ENCODE peak calls at places on chromosome 10, in five cellular contexts. One of them, this sample, is unnamed.

GRCh38 chr10:124636271-124636993 is 107.7 kb downstream of the FAM53B start:
- DNase-seq in heart right ventricle: peak; percentile 11
- DNase-seq in HepG2: no peak
- DNase-seq in naive thymus-derived CD4-positive, alpha-beta T cell: peak; percentile 49
- DNase-seq in neuronal stem cell: no peak
- DNase-seq in this sample: peak; percentile 59

GRCh38 chr10:100248820-100249219 is 18.6 kb downstream of the CWF19L1 start:
- DNase-seq in HepG2: no peak
- DNase-seq in naive thymus-derived CD4-positive, alpha-beta T cell: no peak
- DNase-seq in heart right ventricle: no peak
- DNase-seq in neuronal stem cell: no peak
- DNase-seq in this sample: no peak

GRCh38 chr10:127153166-127153565 is 43.2 kb downstream of the INSYN2A start:
- DNase-seq in HepG2: no peak
- DNase-seq in heart right ventricle: no peak
- DNase-seq in naive thymus-derived CD4-positive, alpha-beta T cell: no peak
- DNase-seq in neuronal stem cell: no peak
- DNase-seq in this sample: no peak

GRCh38 chr10:78664929-78665525 is 403.7 kb upstream of the ZMIZ1 start:
- DNase-seq in HepG2: no peak
- DNase-seq in heart right ventricle: no peak
- DNase-seq in neuronal stem cell: no peak
- DNase-seq in naive thymus-derived CD4-positive, alpha-beta T cell: no peak
- DNase-seq in this sample: no peak

GRCh38 chr10:118307768-118308347 is 34.3 kb downstream of the FAM204A start:
- DNase-seq in naive thymus-derived CD4-positive, alpha-beta T cell: no peak
- DNase-seq in neuronal stem cell: no peak
- DNase-seq in heart right ventricle: no peak
- DNase-seq in HepG2: no peak
- DNase-seq in this sample: no peak

GRCh38 chr10:63099734-63100133 is 33.4 kb upstream of the NRBF2 start:
- DNase-seq in neuronal stem cell: no peak
- DNase-seq in heart right ventricle: no peak
- DNase-seq in HepG2: no peak
- DNase-seq in naive thymus-derived CD4-positive, alpha-beta T cell: no peak
- DNase-seq in this sample: no peak

GRCh38 chr10:43029043-43029442 is 47.8 kb upstream of the RET start:
- DNase-seq in neuronal stem cell: no peak
- DNase-seq in naive thymus-derived CD4-positive, alpha-beta T cell: no peak
- DNase-seq in heart right ventricle: no peak
- DNase-seq in HepG2: no peak
- DNase-seq in this sample: no peak

GRCh38 chr10:102775973-102776669 is 32.4 kb downstream of the WBP1L start:
- DNase-seq in HepG2: peak; percentile 36
- DNase-seq in heart right ventricle: peak; percentile 78
- DNase-seq in neuronal stem cell: no peak
- DNase-seq in naive thymus-derived CD4-positive, alpha-beta T cell: peak; percentile 62
- DNase-seq in this sample: no peak

GRCh38 chr10:86658261-86658741 is 4.0 kb downstream of the OPN4 start:
- DNase-seq in heart right ventricle: no peak
- DNase-seq in neuronal stem cell: no peak
- DNase-seq in naive thymus-derived CD4-positive, alpha-beta T cell: no peak
- DNase-seq in HepG2: no peak
- DNase-seq in this sample: no peak

GRCh38 chr10:75460059-75460458 is 28.6 kb downstream of the LRMDA start:
- DNase-seq in HepG2: no peak
- DNase-seq in naive thymus-derived CD4-positive, alpha-beta T cell: no peak
- DNase-seq in neuronal stem cell: no peak
- DNase-seq in heart right ventricle: no peak
- DNase-seq in this sample: no peak
- H3K4me1 ChIP-seq in HepG2: peaks cover 5% of the 10 kb centered on the region
- H3K4me1 ChIP-seq in naive thymus-derived CD4-positive, alpha-beta T cell: no peaks in the 10 kb centered on the region
- H3K4me1 ChIP-seq in neuronal stem cell: peaks cover under 1% of the 10 kb centered on the region
- H3K4me1 ChIP-seq in heart right ventricle: peaks cover 23% of the 10 kb centered on the region
- H3K4me1 ChIP-seq in this sample: no peaks in the 10 kb centered on the region

DNA sequence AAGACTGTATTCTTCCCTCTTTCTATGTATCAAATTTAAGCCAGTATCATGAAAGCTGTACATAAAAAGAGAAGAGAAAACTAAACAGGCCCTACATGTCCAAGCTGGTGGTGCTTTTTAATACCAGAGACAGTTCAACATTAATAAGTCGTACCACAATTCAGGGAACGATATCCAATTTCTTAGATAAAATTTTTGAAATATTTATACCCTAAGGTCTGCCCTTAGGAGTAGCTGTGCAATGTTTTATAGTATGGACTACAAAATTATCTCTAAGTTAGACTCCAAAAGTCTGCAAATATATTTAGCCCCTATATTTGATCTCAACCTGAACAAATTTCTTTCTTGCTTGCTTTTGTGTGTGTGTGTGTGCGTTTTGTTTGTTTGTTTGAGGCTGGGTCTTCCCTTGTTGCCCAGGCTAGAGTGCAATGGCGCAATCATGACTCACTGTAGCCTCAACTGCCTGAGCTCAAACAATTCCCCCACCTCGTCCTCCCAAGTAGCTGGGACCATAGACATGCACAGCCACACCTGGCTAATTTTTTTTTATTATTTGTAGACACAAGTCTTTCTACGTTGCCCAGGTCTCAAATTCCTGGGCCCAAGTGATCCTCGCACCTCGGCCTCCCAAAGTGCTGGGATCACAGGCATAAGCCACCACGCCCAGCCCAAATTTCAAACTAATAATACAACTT is 13.2 kb downstream of the ARHGAP19 start:
- DNase-seq in neuronal stem cell: no peak
- DNase-seq in heart right ventricle: no peak
- DNase-seq in HepG2: peak; percentile 78
- DNase-seq in naive thymus-derived CD4-positive, alpha-beta T cell: no peak
- DNase-seq in this sample: no peak
- H3K4me1 ChIP-seq in neuronal stem cell: no peaks in the 10 kb centered on the region
- H3K4me1 ChIP-seq in heart right ventricle: peaks cover 25% of the 10 kb centered on the region
- H3K4me1 ChIP-seq in HepG2: peaks cover 29% of the 10 kb centered on the region
- H3K4me1 ChIP-seq in naive thymus-derived CD4-positive, alpha-beta T cell: no peaks in the 10 kb centered on the region
- H3K4me1 ChIP-seq in this sample: no peaks in the 10 kb centered on the region

GRCh38 chr10:71831646-71832552 is 19.2 kb downstream of the PSAP start:
- DNase-seq in HepG2: no peak
- DNase-seq in neuronal stem cell: no peak
- DNase-seq in heart right ventricle: no peak
- DNase-seq in naive thymus-derived CD4-positive, alpha-beta T cell: no peak
- DNase-seq in this sample: no peak

GRCh38 chr10:71835671-71836593 is 15.1 kb downstream of the PSAP start:
- DNase-seq in naive thymus-derived CD4-positive, alpha-beta T cell: no peak
- DNase-seq in HepG2: peak; percentile 42
- DNase-seq in neuronal stem cell: no peak
- DNase-seq in heart right ventricle: peak; percentile 69
- DNase-seq in this sample: no peak

GRCh38 chr10:71832967-71833366 is 18.1 kb downstream of the PSAP start:
- DNase-seq in heart right ventricle: no peak
- DNase-seq in HepG2: no peak
- DNase-seq in neuronal stem cell: no peak
- DNase-seq in naive thymus-derived CD4-positive, alpha-beta T cell: no peak
- DNase-seq in this sample: peak; percentile 53

GRCh38 chr10:71834343-71834674 is 16.7 kb downstream of the PSAP start:
- DNase-seq in neuronal stem cell: no peak
- DNase-seq in naive thymus-derived CD4-positive, alpha-beta T cell: no peak
- DNase-seq in HepG2: no peak
- DNase-seq in heart right ventricle: no peak
- DNase-seq in this sample: no peak

GRCh38 chr10:71833451-71834342 is 17.4 kb downstream of the PSAP start:
- DNase-seq in heart right ventricle: no peak
- DNase-seq in HepG2: no peak
- DNase-seq in naive thymus-derived CD4-positive, alpha-beta T cell: no peak
- DNase-seq in neuronal stem cell: no peak
- DNase-seq in this sample: no peak
- H3K4me1 ChIP-seq in heart right ventricle: peaks cover 80% of the 10 kb centered on the region
- H3K4me1 ChIP-seq in HepG2: peaks cover 36% of the 10 kb centered on the region
- H3K4me1 ChIP-seq in naive thymus-derived CD4-positive, alpha-beta T cell: peaks cover 4% of the 10 kb centered on the region
- H3K4me1 ChIP-seq in neuronal stem cell: peaks cover 28% of the 10 kb centered on the region
- H3K4me1 ChIP-seq in this sample: peaks cover 19% of the 10 kb centered on the region

GRCh38 chr10:91589656-91590035 is 43.2 kb downstream of the PPP1R3C start:
- DNase-seq in naive thymus-derived CD4-positive, alpha-beta T cell: no peak
- DNase-seq in heart right ventricle: no peak
- DNase-seq in neuronal stem cell: no peak
- DNase-seq in HepG2: no peak
- DNase-seq in this sample: no peak

GRCh38 chr10:91590904-91591791 is 41.7 kb downstream of the PPP1R3C start:
- DNase-seq in naive thymus-derived CD4-positive, alpha-beta T cell: no peak
- DNase-seq in HepG2: no peak
- DNase-seq in neuronal stem cell: no peak
- DNase-seq in heart right ventricle: peak; percentile 36
- DNase-seq in this sample: no peak

GRCh38 chr10:91589015-91589655 is 43.7 kb downstream of the PPP1R3C start:
- DNase-seq in heart right ventricle: peak; percentile 26
- DNase-seq in naive thymus-derived CD4-positive, alpha-beta T cell: no peak
- DNase-seq in neuronal stem cell: no peak
- DNase-seq in HepG2: no peak
- DNase-seq in this sample: no peak

GRCh38 chr10:91590142-91590903 is 42.5 kb downstream of the PPP1R3C start:
- DNase-seq in heart right ventricle: peak; percentile 57
- DNase-seq in HepG2: no peak
- DNase-seq in neuronal stem cell: no peak
- DNase-seq in naive thymus-derived CD4-positive, alpha-beta T cell: no peak
- DNase-seq in this sample: no peak

DNA sequence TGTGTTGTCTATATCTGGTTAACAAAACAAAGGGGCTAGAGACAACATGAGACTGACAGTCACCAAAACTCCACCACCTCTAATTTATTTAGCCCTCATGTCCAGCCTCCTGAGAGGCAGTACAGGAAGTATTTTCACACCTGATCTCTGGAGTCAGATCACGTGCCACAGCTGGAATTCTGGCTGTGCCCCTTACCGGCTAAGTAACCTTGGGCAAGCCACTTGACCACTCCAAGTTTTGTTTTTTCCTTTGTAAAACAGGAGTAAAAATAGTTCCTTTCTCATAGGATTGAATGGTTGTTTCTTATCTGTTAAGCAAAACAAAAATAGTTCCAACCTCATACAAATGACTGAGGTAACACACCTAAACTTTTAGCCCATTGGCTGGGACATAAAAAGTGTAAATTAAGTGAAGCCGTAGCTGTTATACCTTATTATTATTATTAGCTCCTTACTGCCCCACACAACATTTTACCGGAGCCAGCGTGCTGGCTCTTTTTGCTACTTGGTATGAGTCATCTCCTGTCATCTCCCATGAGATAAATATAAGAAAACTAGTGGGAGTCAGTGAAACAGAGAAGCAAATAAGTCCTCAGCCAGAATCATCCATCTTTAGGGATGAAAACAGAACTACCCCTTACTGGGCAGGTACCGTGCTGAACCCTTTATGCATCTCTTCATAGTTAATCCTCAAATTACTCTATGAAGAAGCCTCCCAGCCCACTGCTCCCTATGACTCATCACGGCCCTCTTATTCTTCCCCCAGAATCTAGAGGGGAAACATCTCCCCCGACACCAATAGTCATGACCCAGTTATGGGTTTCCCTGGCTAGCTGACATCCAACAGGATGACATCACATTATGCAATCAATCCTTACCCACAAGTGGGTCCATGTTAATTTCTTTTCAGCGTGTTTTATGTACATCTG is 44.9 kb downstream of the PPP1R3C start:
- DNase-seq in naive thymus-derived CD4-positive, alpha-beta T cell: no peak
- DNase-seq in neuronal stem cell: no peak
- DNase-seq in heart right ventricle: no peak
- DNase-seq in HepG2: no peak
- DNase-seq in this sample: no peak
- H3K4me1 ChIP-seq in naive thymus-derived CD4-positive, alpha-beta T cell: no peaks in the 10 kb centered on the region
- H3K4me1 ChIP-seq in neuronal stem cell: no peaks in the 10 kb centered on the region
- H3K4me1 ChIP-seq in heart right ventricle: peaks cover 64% of the 10 kb centered on the region
- H3K4me1 ChIP-seq in HepG2: peaks cover 37% of the 10 kb centered on the region
- H3K4me1 ChIP-seq in this sample: no peaks in the 10 kb centered on the region

GRCh38 chr10:133184591-133185244 is 24.7 kb downstream of the KNDC1 start:
- DNase-seq in naive thymus-derived CD4-positive, alpha-beta T cell: no peak
- DNase-seq in heart right ventricle: no peak
- DNase-seq in HepG2: no peak
- DNase-seq in neuronal stem cell: no peak
- DNase-seq in this sample: no peak
- H3K4me1 ChIP-seq in naive thymus-derived CD4-positive, alpha-beta T cell: no peaks in the 10 kb centered on the region
- H3K4me1 ChIP-seq in heart right ventricle: no peaks in the 10 kb centered on the region
- H3K4me1 ChIP-seq in HepG2: peaks cover 10% of the 10 kb centered on the region
- H3K4me1 ChIP-seq in neuronal stem cell: peaks cover 5% of the 10 kb centered on the region
- H3K4me1 ChIP-seq in this sample: no peaks in the 10 kb centered on the region

GRCh38 chr10:110508389-110508788 is 10.7 kb downstream of the DUSP5 start:
- DNase-seq in naive thymus-derived CD4-positive, alpha-beta T cell: no peak
- DNase-seq in HepG2: no peak
- DNase-seq in heart right ventricle: no peak
- DNase-seq in neuronal stem cell: no peak
- DNase-seq in this sample: no peak

GRCh38 chr10:110507303-110507702 is 9.6 kb downstream of the DUSP5 start:
- DNase-seq in HepG2: no peak
- DNase-seq in neuronal stem cell: no peak
- DNase-seq in heart right ventricle: no peak
- DNase-seq in naive thymus-derived CD4-positive, alpha-beta T cell: no peak
- DNase-seq in this sample: no peak

GRCh38 chr10:110505130-110505815 is 7.6 kb downstream of the DUSP5 start:
- DNase-seq in naive thymus-derived CD4-positive, alpha-beta T cell: no peak
- DNase-seq in HepG2: no peak
- DNase-seq in neuronal stem cell: no peak
- DNase-seq in heart right ventricle: no peak
- DNase-seq in this sample: no peak

GRCh38 chr10:110504111-110504735 is 6.5 kb downstream of the DUSP5 start:
- DNase-seq in naive thymus-derived CD4-positive, alpha-beta T cell: peak; percentile 35
- DNase-seq in heart right ventricle: no peak
- DNase-seq in HepG2: no peak
- DNase-seq in neuronal stem cell: no peak
- DNase-seq in this sample: peak; percentile 23

GRCh38 chr10:110506448-110506847 is 8.7 kb downstream of the DUSP5 start:
- DNase-seq in heart right ventricle: no peak
- DNase-seq in neuronal stem cell: no peak
- DNase-seq in naive thymus-derived CD4-positive, alpha-beta T cell: no peak
- DNase-seq in HepG2: no peak
- DNase-seq in this sample: no peak
- H3K4me1 ChIP-seq in heart right ventricle: peaks cover 85% of the 10 kb centered on the region
- H3K4me1 ChIP-seq in neuronal stem cell: peaks cover 13% of the 10 kb centered on the region
- H3K4me1 ChIP-seq in naive thymus-derived CD4-positive, alpha-beta T cell: peaks cover 31% of the 10 kb centered on the region
- H3K4me1 ChIP-seq in HepG2: peaks cover 9% of the 10 kb centered on the region
- H3K4me1 ChIP-seq in this sample: peaks cover 40% of the 10 kb centered on the region

DNA sequence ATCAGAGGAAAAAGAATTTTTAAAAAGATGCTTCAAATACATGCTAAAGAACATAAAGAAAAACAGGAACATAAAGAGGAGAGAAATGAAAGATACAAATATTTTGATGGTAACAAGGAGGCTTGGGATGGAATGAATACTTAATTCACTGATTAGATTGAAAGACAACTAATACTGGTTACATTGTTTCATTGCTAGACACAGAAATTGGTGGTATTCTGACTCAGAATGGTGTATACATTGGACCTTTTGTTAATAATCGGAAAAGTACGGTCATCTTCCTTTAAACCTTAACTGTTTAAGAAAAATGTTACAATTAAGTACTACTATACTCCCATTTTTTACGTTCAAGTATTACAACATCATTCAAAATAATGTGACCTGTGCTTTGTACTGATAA is 567.5 kb downstream of the PARD3 start:
- DNase-seq in heart right ventricle: no peak
- DNase-seq in neuronal stem cell: no peak
- DNase-seq in naive thymus-derived CD4-positive, alpha-beta T cell: no peak
- DNase-seq in HepG2: no peak
- DNase-seq in this sample: no peak
- H3K4me1 ChIP-seq in heart right ventricle: no peaks in the 10 kb centered on the region
- H3K4me1 ChIP-seq in neuronal stem cell: peaks cover 6% of the 10 kb centered on the region
- H3K4me1 ChIP-seq in naive thymus-derived CD4-positive, alpha-beta T cell: no peaks in the 10 kb centered on the region
- H3K4me1 ChIP-seq in HepG2: no peaks in the 10 kb centered on the region
- H3K4me1 ChIP-seq in this sample: no peaks in the 10 kb centered on the region